ENCODE peak calls at places on chromosomes 2 and 18, in four cellular contexts. T is H1, A is GM12878, L is GM12891. Z is an unnamed sample.

GRCh38 chr2:182924311-182924710 is 57.9 kb upstream of the FRZB start:
- DNase-seq in A (no peak), L (no peak), T (no peak), Z (no peak)

GRCh38 chr2:175806115-175806470 is 196.0 kb downstream of the LNPK start:
- DNase-seq in A (no peak), L (no peak), T (no peak), Z (no peak)

GRCh38 chr2:86368181-86368824 is 30.9 kb upstream of the REEP1 start:
- DNase-seq in A (no peak), T (peak), L (peak), Z (peak)

GRCh38 chr2:9738718-9739496 is 104.4 kb upstream of the TAF1B start:
- DNase-seq in A (no peak), T (no peak), L (no peak), Z (no peak)

GRCh38 chr2:108612153-108612513 is 77.9 kb downstream of the LIMS1 start:
- DNase-seq in T (no peak), L (no peak), A (peak), Z (no peak)

GRCh38 chr18:7755753-7756475 is 188.8 kb downstream of the PTPRM start:
- DNase-seq in L (no peak), A (no peak), T (no peak), Z (no peak)

GRCh38 chr2:74457129-74457548 is 1.1 kb upstream of the WBP1 start:
- DNase-seq in A (no peak), T (no peak), L (no peak), Z (no peak)

GRCh38 chr2:126698991-126699390 is 43.0 kb downstream of the GYPC start:
- DNase-seq in T (no peak), L (no peak), A (no peak), Z (no peak)

GRCh38 chr2:135299656-135300244 is 231.3 kb downstream of the ZRANB3 start:
- DNase-seq in T (no peak), A (peak), L (peak), Z (no peak)

GRCh38 chr2:33197198-33197938 is 250.6 kb downstream of the LTBP1 start:
- DNase-seq in A (no peak), L (no peak), T (no peak), Z (no peak)

GRCh38 chr2:40497251-40497859 is 45.5 kb upstream of the SLC8A1 start:
- DNase-seq in T (no peak), L (no peak), A (no peak), Z (no peak)

GRCh38 chr2:151153601-151154000 is 108.1 kb downstream of the RBM43 start:
- DNase-seq in T (no peak), A (no peak), L (no peak), Z (no peak)

GRCh38 chr18:25067291-25068050 is 284.5 kb downstream of the ZNF521 start:
- DNase-seq in L (no peak), A (no peak), T (no peak), Z (no peak)

GRCh38 chr18:21513292-21513691 is 87.2 kb downstream of the ESCO1 start:
- DNase-seq in A (no peak), T (no peak), L (no peak), Z (no peak)

GRCh38 chr2:159944874-159945273 is 117.5 kb downstream of the PLA2R1 start:
- DNase-seq in L (no peak), A (no peak), T (no peak), Z (no peak)

GRCh38 chr2:195407782-195408181 is 249.2 kb upstream of the SLC39A10 start:
- DNase-seq in T (no peak), A (no peak), L (no peak), Z (no peak)

GRCh38 chr2:64485961-64486360 is 32.0 kb downstream of the LGALSL start:
- DNase-seq in T (no peak), A (no peak), L (no peak), Z (no peak)

GRCh38 chr18:25896956-25897355 is 193.5 kb downstream of the SS18 start:
- DNase-seq in T (no peak), L (no peak), A (no peak), Z (no peak)

GRCh38 chr18:44748582-44748981 is 67.9 kb downstream of the SETBP1 start:
- DNase-seq in A (no peak), T (no peak), L (no peak), Z (no peak)

GRCh38 chr2:85785027-85785822 is 31.4 kb downstream of the ATOH8 start:
- DNase-seq in T (no peak), A (no peak), L (no peak), Z (no peak)

GRCh38 chr18:6633370-6633769 is 96.1 kb upstream of the ARHGAP28 start:
- DNase-seq in T (peak), L (no peak), A (no peak), Z (no peak)

GRCh38 chr2:216735086-216735485 is 39.7 kb upstream of the IGFBP5 start:
- DNase-seq in L (no peak), A (no peak), T (no peak), Z (no peak)

GRCh38 chr18:13470555-13471494 is 252.3 kb downstream of the LDLRAD4 start:
- DNase-seq in A (no peak), T (no peak), L (no peak), Z (no peak)

GRCh38 chr2:182182436-182182835 is 196.8 kb downstream of the PPP1R1C start:
- DNase-seq in A (no peak), L (no peak), T (no peak), Z (no peak)

GRCh38 chr2:151637284-151637781 is 96.9 kb downstream of the NEB start:
- DNase-seq in T (no peak), A (peak), L (no peak), Z (no peak)

GRCh38 chr2:189393440-189394111 is 47.7 kb upstream of the WDR75 start:
- DNase-seq in A (no peak), L (no peak), T (no peak), Z (no peak)
- TF ChIP-seq POLR2AphosphoS5 in A (no peak), L (no peak), T (no peak), Z (no peak)

GRCh38 chr2:8328189-8328588 is 353.7 kb upstream of the ID2 start:
- DNase-seq in A (no peak), T (no peak), L (no peak), Z (no peak)
- TF ChIP-seq TAF1 in A (no peak), T (no peak), L (no peak), Z (no peak)

DNA sequence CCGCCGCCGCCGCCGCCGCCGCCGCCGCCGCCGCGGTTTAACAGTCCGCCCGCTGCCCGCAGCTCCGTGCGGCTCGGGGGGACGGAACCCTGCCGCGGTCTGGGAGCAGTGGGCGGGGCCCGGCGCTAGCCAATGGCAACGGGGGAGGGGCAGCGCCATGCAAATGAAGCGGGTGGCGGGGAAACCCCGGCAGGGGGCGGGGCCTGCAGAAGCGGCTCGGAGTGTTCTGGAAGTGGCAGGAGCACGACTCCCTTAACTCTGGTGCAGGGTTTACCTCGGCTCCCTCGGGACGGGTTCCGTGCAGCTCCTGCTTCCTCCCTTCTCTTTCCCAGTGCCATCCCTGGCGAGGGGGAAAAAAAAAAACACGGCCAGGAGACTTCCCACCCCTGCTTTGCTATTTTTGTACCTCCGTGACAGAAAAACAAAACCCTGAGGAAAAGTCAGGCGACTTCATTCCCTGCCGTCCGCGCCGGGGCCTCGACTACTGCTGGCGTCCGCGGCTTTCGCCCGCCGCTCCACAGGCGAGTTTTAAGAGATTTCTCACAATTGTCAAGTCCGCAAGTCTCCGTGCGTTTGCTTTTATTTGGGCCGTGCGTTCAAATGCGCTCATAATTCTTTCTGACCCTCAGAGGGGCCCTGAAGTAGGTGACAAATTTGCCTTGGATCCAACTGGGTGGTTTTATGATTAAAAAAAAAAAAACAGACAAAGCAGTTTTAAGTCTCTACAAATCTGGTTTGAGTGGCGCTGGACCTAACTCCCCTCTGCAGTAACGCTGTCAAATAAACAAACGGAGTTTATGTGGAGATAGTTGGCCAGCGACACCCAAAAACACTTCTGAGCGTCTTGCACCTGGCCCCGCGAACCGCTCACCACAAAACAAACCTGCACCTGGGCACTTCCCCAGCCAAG is at the start of gene KANSL1L:
- DNase-seq in L (peak), T (peak), A (peak), Z (peak)
- TF ChIP-seq POLR2A in L (no peak), T (peak), A (peak), Z (no peak)

DNA sequence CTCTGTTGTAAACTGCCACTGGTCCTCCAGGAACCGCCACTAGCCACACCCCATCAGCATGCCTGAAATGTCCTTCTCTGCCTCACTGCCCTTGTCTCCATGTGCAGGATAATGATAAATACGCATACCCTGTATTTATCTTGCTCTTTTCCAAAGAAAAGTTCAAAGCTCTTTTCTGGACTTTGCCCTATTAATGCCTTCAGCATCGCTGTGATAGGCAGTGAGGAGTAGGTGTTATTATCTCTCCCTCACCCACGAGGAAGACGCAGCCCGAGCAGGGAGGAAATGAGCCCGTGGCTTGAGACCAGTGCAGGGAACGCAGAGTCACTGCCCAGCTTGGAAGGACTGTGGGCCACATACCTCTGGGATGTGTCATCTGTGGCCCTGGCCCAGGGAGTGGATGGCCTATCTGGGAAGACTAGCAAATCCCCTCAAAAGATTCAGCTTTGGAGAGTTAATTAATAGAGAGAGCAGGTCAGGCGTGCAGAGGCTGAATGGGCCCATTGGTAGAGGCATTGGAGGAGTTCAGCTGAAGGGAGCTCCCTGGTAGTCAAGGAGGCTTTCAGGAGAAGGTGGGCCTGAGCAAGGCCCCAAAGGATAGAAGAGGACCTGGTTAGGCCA is 39.5 kb upstream of the MCFD2 start:
- DNase-seq in T (no peak), L (no peak), A (no peak), Z (no peak)
- TF ChIP-seq POLR2AphosphoS5 in T (no peak), L (no peak), A (no peak), Z (no peak)

DNA sequence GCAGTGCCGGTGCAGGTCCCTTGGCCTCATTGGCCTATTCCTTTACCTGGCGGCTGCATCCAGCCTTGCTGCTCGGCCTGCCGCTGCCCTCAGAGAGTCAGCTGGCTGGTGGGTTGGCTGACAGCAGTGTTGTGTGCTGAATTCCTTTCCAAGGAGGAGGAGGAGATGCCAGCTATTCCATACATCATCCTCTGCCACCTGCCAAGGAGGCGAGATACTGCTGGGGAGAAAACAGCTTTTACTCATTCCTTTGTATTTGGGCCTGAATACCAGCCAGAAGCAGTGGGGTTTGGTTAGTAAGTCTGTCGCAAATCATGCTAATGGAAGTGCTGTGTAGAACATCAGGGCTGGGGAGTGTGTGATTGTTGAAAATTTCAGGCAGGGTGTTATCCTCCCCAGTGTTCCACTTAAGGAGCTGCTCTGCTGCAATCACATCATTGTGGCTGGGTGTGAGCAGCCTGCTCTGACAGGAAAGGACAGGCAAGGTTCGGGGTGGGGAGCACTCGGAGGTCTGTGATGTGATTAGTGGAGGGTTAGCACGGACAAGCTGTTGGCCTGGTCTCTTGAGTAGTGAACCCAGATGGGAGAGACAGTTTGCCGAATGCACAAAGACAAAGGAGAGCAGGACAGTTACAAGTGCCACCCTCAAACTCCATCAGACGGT is 128.2 kb upstream of the DLX2 start:
- DNase-seq in A (no peak), T (no peak), L (no peak), Z (no peak)
- TF ChIP-seq TAF1 in A (no peak), T (no peak), L (no peak), Z (no peak)

GRCh38 chr18:48800877-48801727 is 149.7 kb downstream of the SMAD7 start:
- DNase-seq in A (peak), T (no peak), L (no peak), Z (no peak)
- TF ChIP-seq POLR2A in A (peak), T (no peak), L (peak), Z (no peak)

GRCh38 chr2:134149904-134150303 is 104.0 kb upstream of the MGAT5 start:
- DNase-seq in A (no peak), L (no peak), T (no peak), Z (no peak)

GRCh38 chr2:134155134-134155533 is 98.7 kb upstream of the MGAT5 start:
- DNase-seq in A (peak), L (peak), T (no peak), Z (peak)

GRCh38 chr2:134154269-134154668 is 99.6 kb upstream of the MGAT5 start:
- DNase-seq in A (peak), T (no peak), L (peak), Z (peak)

GRCh38 chr2:134148843-134149472 is 104.9 kb upstream of the MGAT5 start:
- DNase-seq in A (no peak), T (no peak), L (no peak), Z (no peak)

DNA sequence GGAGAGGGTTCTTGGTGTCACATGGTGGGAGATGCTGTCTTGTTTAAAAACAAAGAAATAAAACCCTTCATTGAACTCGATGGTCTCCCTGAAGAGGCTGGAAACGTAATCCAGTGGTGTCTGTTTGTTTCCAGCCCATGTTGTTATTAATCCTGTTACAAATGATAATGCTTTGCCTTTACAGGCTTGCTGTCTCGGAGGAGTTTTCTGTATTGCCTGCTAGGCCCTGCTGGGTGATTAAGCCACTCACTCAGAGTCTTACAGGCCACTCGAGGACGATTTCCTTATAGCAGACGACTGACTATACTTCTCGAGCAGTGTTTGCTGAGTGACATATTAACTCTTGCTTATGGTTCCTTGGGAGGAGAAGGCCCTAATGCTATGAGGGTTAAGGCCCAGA is 100.4 kb upstream of the MGAT5 start:
- DNase-seq in L (no peak), T (no peak), A (no peak), Z (no peak)
- TF ChIP-seq POLR2AphosphoS5 in L (no peak), T (no peak), A (no peak), Z (no peak)

GRCh38 chr18:46253498-46253897 is 149.3 kb downstream of the HAUS1 start:
- DNase-seq in T (no peak), L (no peak), A (no peak), Z (no peak)

GRCh38 chr18:46250084-46250811 is 146.1 kb downstream of the HAUS1 start:
- DNase-seq in A (peak), T (no peak), L (peak), Z (peak)

GRCh38 chr18:46250812-46251173 is 146.6 kb downstream of the HAUS1 start:
- DNase-seq in T (no peak), A (no peak), L (no peak), Z (no peak)

GRCh38 chr18:46256078-46256477 is 151.9 kb downstream of the HAUS1 start:
- DNase-seq in A (no peak), T (no peak), L (no peak), Z (no peak)

DNA sequence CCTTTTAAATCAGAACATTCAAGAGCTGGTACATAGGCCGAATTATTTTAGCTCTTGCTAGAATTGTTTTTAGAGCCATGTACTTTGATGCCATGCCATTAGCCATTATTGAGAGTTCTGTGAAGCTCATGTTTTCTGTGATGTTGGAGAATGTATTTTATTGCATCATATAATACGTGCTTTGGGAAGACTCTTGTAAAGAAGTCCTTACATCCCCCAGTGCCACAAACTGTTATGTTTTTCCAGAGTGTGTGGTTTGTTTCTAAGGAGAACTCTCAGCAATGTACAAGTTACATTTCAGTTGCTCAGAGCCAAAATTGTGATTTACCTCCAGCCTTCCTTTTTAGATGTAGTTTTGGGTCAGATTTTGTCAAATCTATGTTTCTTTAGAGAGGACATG is 148.6 kb downstream of the HAUS1 start:
- DNase-seq in A (no peak), T (no peak), L (no peak), Z (no peak)
- TF ChIP-seq TAF1 in A (no peak), T (no peak), L (no peak), Z (no peak)

DNA sequence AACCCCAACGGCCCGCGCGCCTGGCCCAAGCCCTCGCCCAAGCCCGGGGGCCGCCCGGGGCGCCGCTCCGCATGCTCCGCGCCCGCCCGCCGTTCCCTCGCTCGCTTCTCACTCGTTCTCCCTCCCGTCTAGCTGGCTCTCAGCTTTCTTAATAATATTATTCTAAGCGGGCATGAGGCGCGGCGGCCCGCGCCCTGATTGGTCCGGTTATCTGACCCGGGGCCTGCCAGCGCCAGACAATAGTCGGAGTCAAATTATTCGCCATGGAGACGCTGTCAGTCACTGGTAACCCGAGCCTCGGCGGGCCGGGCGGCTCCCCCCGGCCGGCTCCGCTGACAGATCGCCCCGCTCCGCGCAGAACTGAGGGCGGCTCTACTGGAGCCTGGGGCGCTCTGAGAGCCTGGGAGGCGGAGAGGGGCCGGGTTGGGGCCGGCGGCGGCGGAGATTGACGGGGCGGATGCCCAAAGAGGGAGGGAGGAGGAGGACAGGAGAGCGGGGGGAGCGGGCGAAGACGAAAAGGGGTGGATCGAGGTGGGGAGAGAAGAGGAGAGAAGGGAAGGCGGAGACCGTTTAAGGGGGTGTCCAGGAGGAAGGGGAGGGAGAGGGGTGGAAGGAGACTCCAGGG is at the start of gene SIX2:
- DNase-seq in T (peak), A (no peak), L (no peak), Z (no peak)
- TF ChIP-seq POLR2A in T (no peak), A (no peak), L (no peak), Z (no peak)